ENCODE peak calls at places on chromosomes 16 and 17, in five cellular contexts. W is IMR-90, U is mammary epithelial cell, M is DND-41, J is GM23248. T is an unnamed sample.
A peak's percentile ranks its signal among the peaks of the same experiment; 100 is the strongest.

GRCh38 chr16:8583712-8584111 is 6.6 kb downstream of the TMEM114 start:
- DNase-seq in J (no peak), U (no peak), M (no peak), W (no peak), T (no peak)

GRCh38 chr17:6153416-6153815 is 83.2 kb downstream of the WSCD1 start:
- DNase-seq in W (no peak), U (no peak), M (no peak), J (no peak), T (no peak)

GRCh38 chr17:48134912-48135480 is 27.4 kb downstream of the SNX11 start:
- DNase-seq in W (no peak), U (no peak), J (no peak), M (no peak), T (no peak)

GRCh38 chr16:70703041-70703834 is 17.4 kb upstream of the MTSS2 start:
- DNase-seq in M (no peak), J (peak; percentile 99), W (peak; percentile 94), U (no peak), T (no peak)

GRCh38 chr17:18186271-18186982 is 2.8 kb downstream of the ALKBH5 start:
- DNase-seq in U (no peak), J (peak; percentile 80), W (peak; percentile 47), M (no peak), T (no peak)

GRCh38 chr16:3583303-3584038 is 6.3 kb upstream of the NLRC3 start:
- DNase-seq in J (no peak), W (no peak), M (no peak), U (no peak), T (no peak)

GRCh38 chr16:84683691-84684591 is 15.9 kb upstream of the USP10 start:
- DNase-seq in W (no peak), M (no peak), J (no peak), U (no peak), T (no peak)

GRCh38 chr17:74877592-74878543 is 5.1 kb upstream of the FDXR start:
- DNase-seq in U (peak; percentile 71), M (no peak), J (peak; percentile 38), W (no peak), T (no peak)

GRCh38 chr16:14071576-14072271 is 605 bp downstream of the MRTFB start:
- DNase-seq in U (peak; percentile 15), J (peak; percentile 25), W (no peak), M (peak; percentile 46), T (peak; percentile 65)

DNA sequence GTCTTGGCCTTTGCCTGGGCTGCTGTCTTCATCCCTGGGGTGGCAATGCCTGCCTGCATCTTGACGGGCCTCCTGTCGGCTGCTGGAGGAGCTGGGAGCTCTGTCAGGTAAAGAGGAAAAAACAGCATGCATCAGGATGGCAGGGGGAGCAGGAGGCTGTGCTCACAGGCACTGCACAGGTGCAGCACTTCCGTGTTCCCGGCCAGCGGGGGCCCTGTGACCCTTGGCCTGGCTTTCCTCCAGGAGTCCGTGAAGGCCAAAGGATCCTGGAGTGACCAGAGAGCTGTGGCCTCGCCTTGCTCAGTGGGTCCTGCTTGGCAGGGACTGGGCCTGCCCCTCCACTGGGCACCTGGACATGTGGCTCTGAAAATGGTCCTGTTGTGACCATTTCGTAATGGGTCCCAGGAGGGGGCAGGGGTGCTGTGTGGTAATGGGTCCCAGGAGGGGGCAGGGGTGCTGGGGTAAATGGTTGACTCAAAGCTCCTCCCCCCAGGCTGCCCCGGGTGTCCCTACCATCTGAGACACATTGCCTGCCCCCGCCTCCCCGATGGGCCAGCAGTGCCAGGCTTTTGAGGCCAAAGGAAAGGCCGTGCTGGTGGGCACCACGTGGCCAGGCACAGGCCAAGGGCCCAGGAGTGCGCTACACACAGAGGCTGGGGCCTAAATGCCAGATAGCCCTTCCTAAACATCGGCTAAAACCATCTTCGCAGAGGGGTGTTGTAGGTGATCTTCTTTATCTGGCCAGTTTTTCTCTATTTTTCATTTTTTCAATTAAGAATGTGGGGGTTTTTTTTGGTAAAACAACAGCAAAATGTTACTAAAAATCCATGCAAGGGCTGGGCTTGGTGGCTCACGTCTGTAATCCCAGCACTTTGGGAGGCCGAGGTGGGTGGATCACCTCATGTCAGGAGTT is 4.0 kb upstream of the FASN start:
- DNase-seq in J (no peak), W (no peak), U (no peak), M (peak; percentile 14), T (no peak)
- H3K9ac ChIP-seq in J (no peak overlapping the region), W (no peak overlapping the region), U (no peak overlapping the region), M (no peak overlapping the region), T (no peak overlapping the region)

GRCh38 chr17:81298991-81299733 is 4.1 kb upstream of the SLC38A10 start:
- DNase-seq in U (no peak), J (no peak), W (no peak), M (no peak), T (no peak)
- H3K9ac ChIP-seq in U (no peak overlapping the region), J (no peak overlapping the region), W (no peak overlapping the region), M (no peak overlapping the region), T (no peak overlapping the region)

GRCh38 chr17:66464921-66465320 is 162.5 kb downstream of the PRKCA start:
- DNase-seq in J (no peak), U (no peak), W (peak; percentile 63), M (no peak), T (no peak)

GRCh38 chr17:66467766-66468165 is 165.4 kb downstream of the PRKCA start:
- DNase-seq in U (no peak), W (peak; percentile 55), M (no peak), J (peak; percentile 64), T (no peak)

GRCh38 chr17:66465701-66466100 is 163.3 kb downstream of the PRKCA start:
- DNase-seq in M (no peak), U (no peak), J (no peak), W (no peak), T (no peak)

GRCh38 chr17:66466933-66467367 is 164.5 kb downstream of the PRKCA start:
- DNase-seq in J (peak; percentile 98), M (no peak), U (peak; percentile 98), W (peak; percentile 100), T (no peak)

DNA sequence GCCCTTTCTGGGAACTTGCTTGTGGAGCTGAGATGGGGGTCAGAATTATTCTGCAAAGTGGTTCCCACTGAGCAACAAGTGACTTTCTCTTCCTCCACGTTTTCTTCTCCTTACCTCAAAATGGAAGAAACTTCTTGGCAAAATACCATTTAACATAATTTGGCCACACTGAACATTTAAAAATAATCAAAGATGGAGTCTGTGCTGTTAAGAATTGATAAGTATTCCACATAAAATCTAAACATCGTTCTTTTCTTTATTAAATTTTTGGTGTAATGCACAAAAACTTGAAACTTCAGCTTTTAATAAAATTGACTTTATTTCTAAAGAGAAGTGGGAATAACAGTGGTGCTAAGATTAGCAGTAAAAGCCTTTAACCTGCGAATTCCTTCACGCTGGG is 164.0 kb downstream of the PRKCA start:
- DNase-seq in M (no peak), J (no peak), W (no peak), U (no peak), T (no peak)
- H3K9ac ChIP-seq in M (no peak overlapping the region), J (peak overlapping the region; percentile 79), W (peak overlapping the region; percentile 51), U (peak overlapping the region; percentile 34), T (no peak overlapping the region)

DNA sequence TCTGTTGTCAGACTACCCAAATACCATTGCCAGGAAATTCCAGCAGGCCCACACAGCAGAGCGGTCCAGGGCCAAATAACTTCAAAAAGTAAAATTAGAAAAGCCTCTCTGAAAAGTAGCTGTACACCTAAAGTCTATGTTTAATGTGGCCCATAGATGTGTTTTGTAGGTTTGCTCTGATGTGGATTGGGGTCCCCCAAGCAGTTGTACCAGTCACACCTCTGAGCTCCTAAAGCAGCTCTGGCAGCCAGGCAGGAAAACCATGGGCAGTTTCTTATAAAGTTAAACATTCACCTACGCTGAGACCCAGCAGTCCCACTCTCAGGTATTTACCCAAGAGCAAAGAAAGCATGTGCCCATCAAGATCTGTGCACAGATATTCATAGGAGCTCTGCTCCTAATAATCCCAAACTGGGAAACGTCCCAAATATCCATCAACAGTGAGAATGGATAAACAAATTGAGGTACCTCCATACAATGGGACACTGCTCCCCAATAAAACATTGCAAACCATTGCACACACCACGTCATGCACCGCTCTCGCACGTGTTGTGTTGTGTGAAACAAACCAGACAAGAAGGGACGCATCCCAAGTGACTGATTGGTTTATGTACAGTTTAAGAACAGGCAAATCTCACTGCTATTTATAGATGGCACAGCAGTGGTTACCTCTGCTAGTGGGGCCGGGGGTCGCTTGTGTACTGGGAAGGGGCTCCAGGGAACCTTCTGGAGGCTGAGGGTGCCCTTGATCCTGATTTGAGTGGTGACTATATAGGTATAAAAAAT is 15.8 kb upstream of the PRM1 start:
- DNase-seq in M (peak; percentile 24), W (no peak), J (no peak), U (peak; percentile 50), T (no peak)
- H3K9ac ChIP-seq in M (peak overlapping the region; percentile 13), W (no peak overlapping the region), J (peak overlapping the region; percentile 5), U (no peak overlapping the region), T (no peak overlapping the region)

DNA sequence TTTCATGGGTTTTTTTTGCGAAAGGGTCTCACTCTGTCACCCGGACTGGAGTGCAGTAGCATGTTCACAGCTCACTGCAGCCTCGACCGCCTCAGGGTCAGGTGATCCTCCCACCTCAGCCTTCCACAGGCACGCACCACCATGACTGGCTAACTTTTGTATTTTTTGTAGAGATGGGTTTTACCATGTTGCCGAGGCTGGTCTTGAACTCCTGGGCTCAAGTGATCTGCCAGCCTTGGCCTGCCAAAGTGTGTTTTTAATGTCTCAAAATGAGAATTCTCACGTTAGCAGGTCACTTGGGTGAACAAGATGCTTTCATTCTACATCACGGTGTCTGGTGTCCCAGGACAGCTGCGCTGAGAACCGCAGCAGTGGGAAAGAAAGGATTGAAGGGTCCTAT is 3.2 kb downstream of the FBXO31 start:
- DNase-seq in J (no peak), M (no peak), U (no peak), W (no peak), T (no peak)
- H3K9ac ChIP-seq in J (peak overlapping the region; percentile 90), M (no peak overlapping the region), U (no peak overlapping the region), W (no peak overlapping the region), T (no peak overlapping the region)

T was measured in H1.